ENCODE peak calls at places on chromosomes 6 and 20, in six cellular contexts. D is GM12891, F is SK-N-SH, X is stomach, P is GM12892, R is HCT116. H is an unnamed sample.
A peak's percentile ranks its signal among the peaks of the same experiment; 100 is the strongest.

GRCh38 chr6:37433657-37434271 is 743 bp downstream of the CMTR1 start:
- DNase-seq in D (peak; percentile 26), F (no peak), X (no peak), P (peak; percentile 43), R (no peak), H (peak; percentile 10)

GRCh38 chr6:118551063-118551672 is 3.1 kb downstream of the PLN start:
- DNase-seq in D (peak; percentile 5), F (peak; percentile 41), X (no peak), P (peak; percentile 5), R (peak; percentile 37), H (peak; percentile 67)

GRCh38 chr6:88378639-88379038 is 212.5 kb upstream of the CNR1 start:
- DNase-seq in D (no peak), F (no peak), X (no peak), P (no peak), R (no peak), H (no peak)

GRCh38 chr20:13681248-13682125 is 42.8 kb upstream of the TASP1 start:
- DNase-seq in D (peak; percentile 35), F (no peak), X (no peak), P (peak; percentile 23), R (no peak), H (no peak)

GRCh38 chr6:25103603-25104002 is 167.8 kb upstream of the RIPOR2 start:
- DNase-seq in D (no peak), F (no peak), X (no peak), P (no peak), R (no peak), H (no peak)

GRCh38 chr6:53112871-53113270 is 35.8 kb downstream of the GCM1 start:
- DNase-seq in D (no peak), F (no peak), X (peak; percentile 43), P (no peak), R (no peak), H (no peak)

GRCh38 chr6:7888587-7889357 is 21.8 kb downstream of the TXNDC5 start:
- DNase-seq in D (no peak), F (no peak), X (no peak), P (no peak), R (no peak), H (no peak)

GRCh38 chr6:56521454-56521853 is 121.2 kb downstream of the DST start:
- DNase-seq in D (no peak), F (no peak), X (no peak), P (no peak), R (no peak), H (no peak)

GRCh38 chr20:32446301-32447100 is 88.4 kb downstream of the ASXL1 start:
- DNase-seq in D (no peak), F (no peak), X (no peak), P (no peak), R (no peak), H (no peak)

GRCh38 chr6:20708367-20709124 is 174.3 kb downstream of the CDKAL1 start:
- DNase-seq in D (no peak), F (no peak), X (no peak), P (no peak), R (no peak), H (no peak)

GRCh38 chr6:133241088-133241900 is at the start of gene EYA4:
- DNase-seq in D (no peak), F (peak; percentile 51), X (no peak), P (peak; percentile 5), R (no peak), H (peak; percentile 69)

GRCh38 chr6:127420558-127420957 is 38.6 kb downstream of the KIAA0408 start:
- DNase-seq in D (peak; percentile 47), F (peak; percentile 53), X (peak; percentile 63), P (peak; percentile 40), R (peak; percentile 88), H (peak; percentile 94)

GRCh38 chr6:10847684-10848083 is 9.3 kb upstream of the MAK start:
- DNase-seq in D (no peak), F (peak; percentile 19), X (no peak), P (no peak), R (no peak), H (peak; percentile 27)

GRCh38 chr6:38262609-38263008 is 377.1 kb downstream of the BTBD9 start:
- DNase-seq in D (no peak), F (no peak), X (no peak), P (no peak), R (no peak), H (no peak)

GRCh38 chr20:62454936-62455673 is 20.7 kb downstream of the GATA5 start:
- DNase-seq in D (no peak), F (no peak), X (no peak), P (no peak), R (no peak), H (no peak)

GRCh38 chr20:3660262-3661059 is 2.7 kb downstream of the GFRA4 start:
- DNase-seq in D (no peak), F (peak; percentile 53), X (no peak), P (no peak), R (no peak), H (peak; percentile 33)

GRCh38 chr20:4305091-4305490 is 289.7 kb upstream of the RNF24 start:
- DNase-seq in D (no peak), F (no peak), X (no peak), P (no peak), R (no peak), H (no peak)

GRCh38 chr20:51046021-51046985 is 23.4 kb upstream of the KCNG1 start:
- DNase-seq in D (no peak), F (no peak), X (peak; percentile 8), P (no peak), R (no peak), H (no peak)

GRCh38 chr6:48541669-48542068 is 430.7 kb upstream of the PTCHD4 start:
- DNase-seq in D (no peak), F (no peak), X (no peak), P (no peak), R (no peak), H (no peak)

GRCh38 chr20:6122111-6122872 is 538 bp downstream of the FERMT1 start:
- DNase-seq in D (no peak), F (no peak), X (no peak), P (no peak), R (no peak), H (peak; percentile 66)

GRCh38 chr20:37309941-37310590 is 20.6 kb downstream of the MANBAL start:
- DNase-seq in D (no peak), F (no peak), X (peak; percentile 51), P (no peak), R (no peak), H (no peak)

GRCh38 chr20:2814587-2815051 is at the start of gene C20orf141:
- DNase-seq in D (no peak), F (peak; percentile 56), X (no peak), P (no peak), R (no peak), H (no peak)

GRCh38 chr20:57671072-57671391 is 38.8 kb downstream of the PMEPA1 start:
- DNase-seq in D (no peak), F (no peak), X (no peak), P (no peak), R (no peak), H (no peak)

GRCh38 chr20:57670288-57671071 is 39.3 kb downstream of the PMEPA1 start:
- DNase-seq in D (no peak), F (no peak), X (no peak), P (no peak), R (no peak), H (no peak)

GRCh38 chr20:57672953-57673575 is 36.8 kb downstream of the PMEPA1 start:
- DNase-seq in D (no peak), F (no peak), X (no peak), P (no peak), R (no peak), H (no peak)

GRCh38 chr20:57671662-57672061 is 38.2 kb downstream of the PMEPA1 start:
- DNase-seq in D (no peak), F (peak; percentile 57), X (no peak), P (no peak), R (no peak), H (no peak)

GRCh38 chr20:57672164-57672563 is 37.7 kb downstream of the PMEPA1 start:
- DNase-seq in D (no peak), F (peak; percentile 72), X (no peak), P (no peak), R (no peak), H (no peak)
- TF ChIP-seq POLR2AphosphoS5 in D (no peak), F (no peak), X (no peak), P (no peak), R (no peak), H (no peak)

DNA sequence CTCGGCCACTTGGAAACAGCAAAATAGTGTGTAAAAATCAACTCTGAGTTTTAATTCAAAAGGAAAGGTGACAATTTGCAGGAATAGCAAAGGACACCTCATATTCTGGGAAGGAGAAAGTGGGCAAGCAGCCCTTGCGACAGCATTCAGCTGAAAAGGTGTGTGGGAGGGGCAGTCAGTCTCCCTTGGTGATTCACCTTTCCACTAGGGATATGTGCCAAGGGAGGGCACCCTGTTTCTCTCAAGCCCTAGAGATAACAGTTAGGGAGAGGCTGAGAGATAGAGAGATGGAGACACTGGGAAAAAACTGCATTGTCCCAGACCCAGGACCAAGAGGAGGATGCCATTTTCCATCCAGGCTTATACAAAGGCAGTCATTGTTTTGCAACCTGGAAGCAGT is 228.1 kb downstream of the EPM2A start:
- DNase-seq in D (no peak), F (no peak), X (peak; percentile 49), P (no peak), R (no peak), H (no peak)
- TF ChIP-seq POLR2AphosphoS5 in D (no peak), F (no peak), X (no peak), P (no peak), R (no peak), H (no peak)

DNA sequence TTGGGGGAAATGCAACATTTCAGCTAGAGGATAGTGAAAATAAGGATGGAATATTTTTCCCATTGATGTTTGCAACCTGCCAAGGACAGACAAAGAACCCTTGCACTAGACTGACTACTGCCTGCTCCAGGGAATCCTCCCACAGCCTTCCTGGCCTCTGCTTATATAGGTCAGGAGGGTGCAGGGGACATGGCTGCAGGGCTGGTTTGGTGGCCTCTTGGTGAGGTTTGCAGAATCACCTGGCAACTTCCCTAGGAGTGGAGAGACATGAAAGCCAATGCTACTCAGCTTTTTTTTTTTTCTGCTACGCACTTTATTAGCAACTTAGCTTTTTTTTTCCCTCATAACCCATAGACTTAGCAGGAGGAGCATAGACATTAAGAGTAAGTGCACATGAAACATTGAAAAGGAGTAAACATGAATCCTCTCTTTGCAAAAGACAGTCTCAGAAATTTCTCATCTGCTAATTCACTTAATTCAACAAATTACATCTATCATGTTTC is 39.8 kb upstream of the CDYL start:
- DNase-seq in D (no peak), F (no peak), X (no peak), P (no peak), R (no peak), H (no peak)
- TF ChIP-seq POLR2AphosphoS5 in D (no peak), F (no peak), X (no peak), P (no peak), R (no peak), H (no peak)

GRCh38 chr6:167760979-167761793 is 65.5 kb upstream of the AFDN start:
- DNase-seq in D (no peak), F (no peak), X (peak; percentile 76), P (no peak), R (no peak), H (no peak)
- TF ChIP-seq POLR2AphosphoS5 in D (no peak), F (no peak), X (no peak), P (no peak), R (no peak), H (no peak)

GRCh38 chr6:3273707-3274521 is 15.2 kb downstream of the PSMG4 start:
- DNase-seq in D (no peak), F (no peak), X (no peak), P (no peak), R (no peak), H (no peak)
- TF ChIP-seq POLR2AphosphoS5 in D (no peak), F (no peak), X (no peak), P (no peak), R (no peak), H (no peak)

GRCh38 chr6:109237986-109238329 is 142.7 kb downstream of the CEP57L1 start:
- DNase-seq in D (no peak), F (no peak), X (no peak), P (no peak), R (no peak), H (no peak)
- TF ChIP-seq POLR2AphosphoS5 in D (no peak), F (no peak), X (no peak), P (no peak), R (no peak), H (no peak)